ENCODE peak calls at places on chromosomes 12 and 14, in five cellular contexts. One of them, this sample, is unnamed.

GRCh38 chr12:46941981-46942380 is 116.2 kb upstream of the SLC38A4 start:
- DNase-seq in transverse colon: no peak
- DNase-seq in EH: no peak
- DNase-seq in H7: no peak
- DNase-seq in psoas muscle: no peak
- DNase-seq in this sample: no peak

GRCh38 chr12:115176741-115177400 is 492.9 kb upstream of the TBX3 start:
- DNase-seq in psoas muscle: no peak
- DNase-seq in H7: no peak
- DNase-seq in transverse colon: no peak
- DNase-seq in EH: peak
- DNase-seq in this sample: no peak

GRCh38 chr12:95674088-95674595 is 116.4 kb downstream of the NTN4 start:
- DNase-seq in EH: no peak
- DNase-seq in transverse colon: no peak
- DNase-seq in psoas muscle: no peak
- DNase-seq in H7: no peak
- DNase-seq in this sample: no peak

GRCh38 chr12:18750087-18750486 is 12.2 kb downstream of the CAPZA3 start:
- DNase-seq in transverse colon: no peak
- DNase-seq in psoas muscle: no peak
- DNase-seq in EH: peak
- DNase-seq in H7: no peak
- DNase-seq in this sample: no peak

GRCh38 chr14:49019467-49020100 is 566.6 kb downstream of the RPS29 start:
- DNase-seq in transverse colon: no peak
- DNase-seq in psoas muscle: no peak
- DNase-seq in H7: no peak
- DNase-seq in EH: no peak
- DNase-seq in this sample: no peak

GRCh38 chr14:57420986-57421385 is 30.6 kb downstream of the NAA30 start:
- DNase-seq in H7: no peak
- DNase-seq in psoas muscle: no peak
- DNase-seq in transverse colon: no peak
- DNase-seq in EH: no peak
- DNase-seq in this sample: no peak

GRCh38 chr14:35366048-35366428 is 38.5 kb downstream of the NFKBIA start:
- DNase-seq in H7: peak
- DNase-seq in psoas muscle: peak
- DNase-seq in transverse colon: no peak
- DNase-seq in EH: peak
- DNase-seq in this sample: no peak

GRCh38 chr14:96455588-96455987 is 46.6 kb upstream of the PAPOLA start:
- DNase-seq in psoas muscle: no peak
- DNase-seq in transverse colon: no peak
- DNase-seq in H7: no peak
- DNase-seq in EH: peak
- DNase-seq in this sample: no peak

GRCh38 chr12:66449531-66449930 is 147.2 kb downstream of the HELB start:
- DNase-seq in H7: no peak
- DNase-seq in EH: no peak
- DNase-seq in psoas muscle: no peak
- DNase-seq in transverse colon: no peak
- DNase-seq in this sample: no peak

GRCh38 chr14:74620497-74620921 is 8.5 kb upstream of the LTBP2 start:
- DNase-seq in transverse colon: no peak
- DNase-seq in EH: peak
- DNase-seq in H7: no peak
- DNase-seq in psoas muscle: no peak
- DNase-seq in this sample: no peak

GRCh38 chr14:104638927-104639450 is 34.4 kb upstream of the TMEM179 start:
- DNase-seq in transverse colon: no peak
- DNase-seq in psoas muscle: no peak
- DNase-seq in H7: peak
- DNase-seq in EH: no peak
- DNase-seq in this sample: no peak

GRCh38 chr14:67241416-67242362 is at the start of gene PALS1:
- DNase-seq in H7: peak
- DNase-seq in transverse colon: no peak
- DNase-seq in EH: peak
- DNase-seq in psoas muscle: no peak
- DNase-seq in this sample: no peak

GRCh38 chr12:50218386-50218785 is 51.2 kb upstream of the CERS5 start:
- DNase-seq in EH: peak
- DNase-seq in H7: no peak
- DNase-seq in transverse colon: no peak
- DNase-seq in psoas muscle: no peak
- DNase-seq in this sample: no peak

GRCh38 chr14:55721353-55721752 is 141.3 kb downstream of the KTN1 start:
- DNase-seq in transverse colon: no peak
- DNase-seq in H7: no peak
- DNase-seq in EH: peak
- DNase-seq in psoas muscle: no peak
- DNase-seq in this sample: no peak

GRCh38 chr14:29853272-29853671 is 74.4 kb downstream of the PRKD1 start:
- DNase-seq in EH: peak
- DNase-seq in H7: no peak
- DNase-seq in transverse colon: no peak
- DNase-seq in psoas muscle: no peak
- DNase-seq in this sample: no peak

GRCh38 chr14:73784065-73784987 is 67.3 kb upstream of the PTGR2 start:
- DNase-seq in EH: peak
- DNase-seq in H7: no peak
- DNase-seq in psoas muscle: no peak
- DNase-seq in transverse colon: no peak
- DNase-seq in this sample: no peak

GRCh38 chr12:30197392-30198047 is 413.8 kb upstream of the TMTC1 start:
- DNase-seq in EH: peak
- DNase-seq in psoas muscle: no peak
- DNase-seq in transverse colon: no peak
- DNase-seq in H7: peak
- DNase-seq in this sample: no peak

GRCh38 chr12:131511803-131512564 is 198.9 kb upstream of the SFSWAP start:
- DNase-seq in psoas muscle: no peak
- DNase-seq in EH: no peak
- DNase-seq in H7: no peak
- DNase-seq in transverse colon: no peak
- DNase-seq in this sample: no peak

GRCh38 chr12:57107456-57107855 is 3.7 kb downstream of the STAT6 start:
- DNase-seq in psoas muscle: peak
- DNase-seq in EH: no peak
- DNase-seq in transverse colon: no peak
- DNase-seq in H7: peak
- DNase-seq in this sample: no peak

GRCh38 chr12:47799357-47799955 is 20.2 kb downstream of the HDAC7 start:
- DNase-seq in psoas muscle: peak
- DNase-seq in EH: no peak
- DNase-seq in H7: no peak
- DNase-seq in transverse colon: no peak
- DNase-seq in this sample: no peak

GRCh38 chr12:14942532-14942931 is 4.2 kb upstream of the ERP27 start:
- DNase-seq in EH: no peak
- DNase-seq in H7: no peak
- DNase-seq in psoas muscle: no peak
- DNase-seq in transverse colon: no peak
- DNase-seq in this sample: no peak

GRCh38 chr12:22684526-22685118 is 59.7 kb downstream of the ETNK1 start:
- DNase-seq in transverse colon: no peak
- DNase-seq in psoas muscle: no peak
- DNase-seq in H7: peak
- DNase-seq in EH: peak
- DNase-seq in this sample: no peak

GRCh38 chr12:3332190-3332589 is 158.8 kb upstream of the PRMT8 start:
- DNase-seq in psoas muscle: no peak
- DNase-seq in H7: no peak
- DNase-seq in EH: peak
- DNase-seq in transverse colon: no peak
- DNase-seq in this sample: no peak

GRCh38 chr14:30283822-30284446 is 275.0 kb upstream of the G2E3 start:
- DNase-seq in EH: peak
- DNase-seq in psoas muscle: no peak
- DNase-seq in transverse colon: no peak
- DNase-seq in H7: peak
- DNase-seq in this sample: no peak

GRCh38 chr12:25855716-25856115 is 102.8 kb upstream of the RASSF8 start:
- DNase-seq in psoas muscle: no peak
- DNase-seq in EH: no peak
- DNase-seq in H7: no peak
- DNase-seq in transverse colon: no peak
- DNase-seq in this sample: no peak

GRCh38 chr14:22768947-22769346 is 2.5 kb downstream of the OXA1L start:
- DNase-seq in psoas muscle: no peak
- DNase-seq in H7: no peak
- DNase-seq in transverse colon: no peak
- DNase-seq in EH: no peak
- DNase-seq in this sample: no peak

GRCh38 chr12:75642226-75642625 is 130.8 kb upstream of the KRR1 start:
- DNase-seq in transverse colon: no peak
- DNase-seq in H7: no peak
- DNase-seq in psoas muscle: no peak
- DNase-seq in EH: peak
- DNase-seq in this sample: no peak

GRCh38 chr14:75559451-75560187 is 18.8 kb upstream of the FLVCR2 start:
- DNase-seq in transverse colon: no peak
- DNase-seq in psoas muscle: no peak
- DNase-seq in EH: peak
- DNase-seq in H7: no peak
- DNase-seq in this sample: no peak

GRCh38 chr12:57266681-57267080 is 15.7 kb upstream of the STAC3 start:
- DNase-seq in psoas muscle: no peak
- DNase-seq in transverse colon: no peak
- DNase-seq in EH: no peak
- DNase-seq in H7: no peak
- DNase-seq in this sample: no peak

GRCh38 chr14:38868415-38869290 is 234.4 kb downstream of the SEC23A start:
- DNase-seq in psoas muscle: no peak
- DNase-seq in transverse colon: no peak
- DNase-seq in EH: no peak
- DNase-seq in H7: no peak
- DNase-seq in this sample: no peak

GRCh38 chr12:121284551-121285390 is 11.7 kb downstream of the CAMKK2 start:
- DNase-seq in transverse colon: peak
- DNase-seq in EH: no peak
- DNase-seq in H7: no peak
- DNase-seq in psoas muscle: no peak
- DNase-seq in this sample: no peak

GRCh38 chr12:108730337-108731104 is 797 bp downstream of the CORO1C start:
- DNase-seq in EH: peak
- DNase-seq in psoas muscle: peak
- DNase-seq in transverse colon: peak
- DNase-seq in H7: peak
- DNase-seq in this sample: no peak